ENCODE peak calls at places on chromosomes 6 and 20, in four cellular contexts. S, Z, W and F are unnamed samples.

GRCh38 chr6:112475083-112475482 is 128.0 kb downstream of the RFPL4B start:
- DNase-seq in S (peak), W (no peak), Z (no peak), F (no peak)

GRCh38 chr20:2865101-2865500 is 8.2 kb upstream of the PTPRA start:
- DNase-seq in Z (no peak), W (no peak), S (no peak), F (no peak)

GRCh38 chr6:41577865-41578713 is 31.9 kb downstream of the FOXP4 start:
- DNase-seq in S (peak), Z (no peak), W (peak), F (peak)

GRCh38 chr20:9119776-9120175 is 50.9 kb downstream of the PLCB4 start:
- DNase-seq in W (no peak), S (no peak), Z (no peak), F (no peak)

GRCh38 chr20:49989234-49990065 is 6.7 kb downstream of the SNAI1 start:
- DNase-seq in W (no peak), S (peak), Z (no peak), F (peak)

GRCh38 chr6:35208419-35208818 is 5.3 kb upstream of the SCUBE3 start:
- DNase-seq in Z (no peak), W (no peak), S (no peak), F (peak)

GRCh38 chr6:146041282-146041681 is 12.4 kb downstream of the GRM1 start:
- DNase-seq in Z (no peak), W (no peak), S (no peak), F (peak)

GRCh38 chr20:3505148-3505547 is 34.3 kb downstream of the ATRN start:
- DNase-seq in Z (no peak), S (no peak), W (no peak), F (no peak)

GRCh38 chr20:24971702-24972101 is 20.8 kb downstream of the APMAP start:
- DNase-seq in Z (no peak), S (no peak), W (no peak), F (no peak)

GRCh38 chr6:140988780-140989179 is 1143.9 kb upstream of the GJE1 start:
- DNase-seq in W (no peak), Z (no peak), S (no peak), F (no peak)

GRCh38 chr6:64985726-64986125 is 721.3 kb downstream of the EYS start:
- DNase-seq in S (no peak), W (no peak), Z (no peak), F (no peak)

GRCh38 chr6:26420607-26421235 is 18.6 kb downstream of the BTN3A1 start:
- DNase-seq in S (peak), W (peak), Z (no peak), F (peak)

GRCh38 chr20:39206899-39207564 is 244.9 kb downstream of the DHX35 start:
- DNase-seq in S (no peak), Z (no peak), W (no peak), F (no peak)

GRCh38 chr6:3529232-3529631 is 72.4 kb upstream of the SLC22A23 start:
- DNase-seq in S (no peak), Z (no peak), W (no peak), F (no peak)

GRCh38 chr6:16544006-16544405 is 217.3 kb downstream of the ATXN1 start:
- DNase-seq in Z (no peak), S (peak), W (no peak), F (no peak)

GRCh38 chr6:19866199-19866872 is 29.2 kb downstream of the ID4 start:
- DNase-seq in S (no peak), W (no peak), Z (no peak), F (no peak)

GRCh38 chr6:166237611-166238010 is 70.0 kb upstream of the TBXT start:
- DNase-seq in W (no peak), S (no peak), Z (no peak), F (no peak)

GRCh38 chr6:166242888-166243287 is 65.3 kb downstream of the PRR18 start:
- DNase-seq in S (no peak), W (no peak), Z (no peak), F (no peak)

GRCh38 chr6:166241974-166242373 is 66.2 kb downstream of the PRR18 start:
- DNase-seq in W (no peak), S (no peak), Z (no peak), F (no peak)

GRCh38 chr6:166244353-166245045 is 63.7 kb downstream of the PRR18 start:
- DNase-seq in Z (peak), S (no peak), W (no peak), F (no peak)

GRCh38 chr6:166240889-166241288 is 67.3 kb downstream of the PRR18 start:
- DNase-seq in S (no peak), Z (no peak), W (no peak), F (no peak)
- TF ChIP-seq ELK1 in S (no peak), Z (no peak), W (no peak), F (no peak)

DNA sequence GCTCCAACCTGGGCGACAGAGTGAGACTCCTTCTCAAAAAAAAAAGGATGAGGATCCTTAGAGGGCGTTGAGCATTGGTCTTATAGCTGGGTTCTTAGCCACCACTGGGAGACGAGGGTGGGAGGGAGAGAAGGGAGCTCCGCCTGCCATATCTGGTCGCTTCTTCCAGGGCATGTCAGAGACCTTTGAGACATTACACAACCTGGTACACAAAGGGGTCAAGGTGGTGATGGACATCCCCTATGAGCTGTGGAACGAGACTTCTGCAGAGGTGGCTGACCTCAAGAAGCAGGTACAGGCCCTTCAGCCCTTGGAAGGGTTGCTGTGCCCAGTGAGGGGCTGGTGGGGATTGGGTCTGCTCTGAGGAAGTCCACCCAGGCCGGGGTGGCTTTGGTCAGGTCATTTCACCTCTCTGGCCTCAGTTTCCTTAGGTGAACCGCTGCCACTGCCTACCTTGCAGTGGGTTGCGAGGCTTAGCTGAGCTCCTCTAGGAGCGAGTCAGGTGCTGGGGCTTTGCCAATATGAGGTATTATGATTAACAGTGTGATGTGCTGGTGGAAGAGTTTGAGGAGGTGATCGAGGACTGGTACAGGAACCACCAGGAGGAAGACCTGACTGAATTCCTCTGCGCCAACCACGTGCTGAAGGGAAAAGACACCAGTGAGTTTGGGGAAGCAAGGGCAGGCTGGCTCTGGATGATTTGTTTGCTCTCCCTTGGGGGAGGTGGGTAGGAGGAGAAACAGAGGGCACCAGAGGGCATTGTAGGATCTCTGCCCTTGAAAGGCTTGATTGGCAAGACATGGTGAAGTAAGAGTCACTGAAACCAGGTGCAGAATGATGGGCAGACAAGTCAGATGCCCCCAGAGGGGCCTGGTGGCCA is 8.5 kb downstream of the CNPY3 start:
- DNase-seq in W (no peak), S (no peak), Z (no peak), F (no peak)
- TF ChIP-seq ELK1 in W (no peak), S (no peak), Z (no peak), F (no peak)

GRCh38 chr6:32196682-32197616 is 4.5 kb upstream of the GPSM3 start:
- DNase-seq in Z (no peak), S (peak), W (no peak), F (peak)
- TF ChIP-seq ELK1 in Z (no peak), S (no peak), W (no peak), F (no peak)

GRCh38 chr20:34951252-34951651 is 4.4 kb downstream of the GSS start:
- DNase-seq in Z (no peak), S (no peak), W (no peak), F (no peak)

GRCh38 chr20:34949120-34949519 is 6.5 kb downstream of the GSS start:
- DNase-seq in S (no peak), W (no peak), Z (no peak), F (no peak)

GRCh38 chr20:34952676-34953075 is 2.9 kb downstream of the GSS start:
- DNase-seq in Z (no peak), W (no peak), S (peak), F (no peak)

GRCh38 chr20:34953960-34954359 is 1.6 kb downstream of the GSS start:
- DNase-seq in S (no peak), W (no peak), Z (no peak), F (no peak)

GRCh38 chr20:34951652-34952051 is 4.0 kb downstream of the GSS start:
- DNase-seq in W (no peak), Z (no peak), S (no peak), F (no peak)
- TF ChIP-seq ELK1 in W (no peak), Z (no peak), S (no peak), F (no peak)

GRCh38 chr6:90347411-90347841 is 50.8 kb upstream of the BACH2 start:
- DNase-seq in Z (no peak), S (no peak), W (no peak), F (no peak)

GRCh38 chr6:90346729-90347128 is 50.1 kb upstream of the BACH2 start:
- DNase-seq in Z (no peak), W (no peak), S (no peak), F (no peak)

GRCh38 chr6:90338409-90338808 is 41.8 kb upstream of the BACH2 start:
- DNase-seq in W (no peak), Z (no peak), S (peak), F (no peak)

DNA sequence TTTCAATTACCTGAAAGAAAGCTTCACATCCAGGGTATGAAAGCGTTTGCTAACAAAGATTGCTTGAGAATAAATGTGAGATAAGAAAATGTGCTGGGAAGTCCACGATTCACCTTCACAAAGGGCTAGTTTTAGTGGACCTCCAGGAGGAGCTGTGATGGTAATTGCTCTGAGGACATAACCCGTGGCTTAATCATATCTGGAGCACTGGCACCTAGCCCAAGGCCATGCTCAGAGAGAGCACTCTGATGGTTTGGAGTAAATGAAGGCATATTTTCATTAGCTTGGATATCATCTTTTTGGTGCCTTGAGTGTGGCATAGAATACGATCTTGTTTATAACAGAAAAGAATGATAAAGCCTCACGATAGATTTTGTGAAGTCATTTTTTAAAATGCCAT is 46.9 kb upstream of the BACH2 start:
- DNase-seq in Z (no peak), S (peak), W (no peak), F (no peak)
- TF ChIP-seq ELK1 in Z (no peak), S (no peak), W (no peak), F (no peak)

GRCh38 chr20:57786304-57786942 is 76.6 kb upstream of the PMEPA1 start:
- DNase-seq in Z (no peak), W (no peak), S (no peak), F (no peak)
- TF ChIP-seq ELK1 in Z (no peak), W (no peak), S (no peak), F (no peak)

GRCh38 chr6:722608-723007 is 29.7 kb upstream of the EXOC2 start:
- DNase-seq in S (peak), Z (no peak), W (no peak), F (no peak)
- TF ChIP-seq ELK1 in S (no peak), Z (no peak), W (no peak), F (no peak)

DNA sequence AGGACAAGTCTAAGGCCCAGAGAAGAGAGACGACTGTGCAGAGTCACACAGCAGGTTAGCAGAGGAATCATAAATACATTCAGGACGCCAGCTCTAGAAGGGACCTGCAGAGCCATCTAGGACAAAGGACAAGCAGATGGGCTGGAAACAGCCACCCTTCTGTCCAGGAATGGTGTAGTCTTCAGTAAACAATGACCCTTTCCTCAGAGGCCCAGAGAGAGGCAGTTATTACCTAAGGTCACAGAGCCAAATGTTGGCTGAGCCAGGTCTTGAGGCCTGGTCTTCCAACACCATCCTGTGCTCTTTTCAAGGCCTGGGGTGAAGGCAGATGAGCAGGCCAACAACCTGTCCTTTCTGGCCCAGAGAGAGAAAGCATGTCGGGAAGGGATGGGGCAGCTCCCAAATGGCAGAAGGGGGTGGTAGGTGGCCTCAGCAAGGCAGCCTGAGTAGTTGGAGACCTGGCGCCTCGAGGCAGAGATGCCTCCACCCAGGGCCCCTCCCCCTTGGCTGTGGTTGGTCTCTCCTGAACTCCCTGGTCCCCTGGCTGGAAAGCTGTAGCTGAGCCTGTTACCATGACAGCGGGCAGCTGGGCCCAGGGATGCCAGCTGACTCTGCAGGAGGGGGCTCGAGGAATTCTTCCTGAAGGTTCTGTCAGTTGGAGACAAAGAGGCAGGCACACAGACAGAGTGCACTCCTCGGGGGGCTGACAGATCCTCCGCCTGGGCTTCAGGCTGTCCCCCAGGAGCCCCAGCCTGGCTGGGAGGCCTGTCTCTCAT is 24.8 kb downstream of the EPB41L1 start:
- DNase-seq in S (no peak), Z (no peak), W (no peak), F (no peak)
- TF ChIP-seq ELK1 in S (no peak), Z (no peak), W (no peak), F (no peak)

GRCh38 chr20:64108731-64109389 is 1.5 kb upstream of the NPBWR2 start:
- DNase-seq in W (no peak), S (no peak), Z (no peak), F (no peak)
- TF ChIP-seq ELK1 in W (no peak), S (no peak), Z (no peak), F (no peak)

GRCh38 chr20:62975812-62976413 is 23.4 kb downstream of the SLC17A9 start:
- DNase-seq in S (no peak), W (no peak), Z (no peak), F (no peak)

GRCh38 chr20:62979876-62980373 is 26.8 kb downstream of the BHLHE23 start:
- DNase-seq in W (no peak), Z (no peak), S (no peak), F (no peak)

GRCh38 chr20:62978559-62978938 is 26.0 kb downstream of the SLC17A9 start:
- DNase-seq in S (no peak), Z (no peak), W (no peak), F (no peak)

GRCh38 chr20:62979310-62979709 is 26.8 kb downstream of the SLC17A9 start:
- DNase-seq in W (no peak), S (no peak), Z (no peak), F (no peak)

DNA sequence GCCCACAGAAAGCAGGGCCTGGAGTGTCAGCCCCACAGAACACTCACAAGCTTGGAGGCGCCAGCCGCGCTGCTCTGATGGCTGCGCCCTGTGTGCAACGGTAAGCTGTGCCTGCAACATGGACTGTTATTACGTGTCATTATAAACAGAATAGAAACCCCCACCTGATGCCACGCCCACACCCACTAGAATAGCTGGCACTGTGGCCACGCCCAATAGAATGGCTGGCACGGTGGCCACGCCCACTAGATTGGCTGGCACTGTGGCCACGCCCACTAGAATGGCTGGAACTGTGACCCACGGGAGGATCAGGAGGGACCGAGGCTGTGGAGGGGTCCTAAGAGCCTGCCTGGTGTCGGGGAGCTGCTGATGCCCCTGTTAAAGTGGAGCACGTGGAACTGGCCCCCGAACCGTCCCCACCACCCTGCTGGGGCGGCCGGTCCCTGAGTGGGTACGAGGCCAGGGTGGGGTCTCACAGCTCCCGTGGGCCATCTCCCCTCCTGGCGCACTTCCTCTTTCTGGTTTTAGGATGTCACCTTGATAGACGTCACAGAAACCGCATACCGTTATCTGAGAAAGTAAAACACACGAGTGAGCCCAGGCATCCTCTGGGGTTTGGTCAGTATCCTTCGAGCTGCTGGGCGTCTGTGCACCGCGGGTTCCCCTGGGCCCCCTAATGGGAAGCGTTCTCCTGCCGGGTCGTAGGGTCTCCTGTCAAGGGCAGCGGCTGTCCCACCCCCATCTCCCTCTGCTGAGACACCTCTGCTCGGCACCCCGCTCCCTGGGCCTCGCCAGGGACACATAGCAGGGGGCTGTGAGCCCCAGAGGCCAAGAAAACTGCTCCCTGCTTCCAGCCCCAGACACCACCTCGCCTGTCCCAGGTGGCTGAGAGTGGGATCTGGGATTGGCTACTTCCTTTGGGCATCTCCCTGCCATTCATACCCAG is 25.4 kb downstream of the SLC17A9 start:
- DNase-seq in W (peak), Z (peak), S (no peak), F (no peak)
- TF ChIP-seq ELK1 in W (no peak), Z (no peak), S (no peak), F (no peak)